ENCODE peak calls at places on chromosomes 11 and 22, in nine cellular contexts. H is hypothalamus; I is neural progenitor cell; U is activated CD8-positive, alpha-beta T cell treated with anti-CD3 and anti-CD28 coated beads for 36 hours; N is HTR-8/SVneo; G is fibroblast of pulmonary artery; P is pancreas; R is mucosa of gallbladder; C is astrocyte of the spinal cord. B is an unnamed sample.

GRCh38 chr11:70930215-70930614 is 322.2 kb downstream of the SHANK2 start:
- DNase-seq in H (no peak), I (no peak), U (no peak), N (no peak), G (no peak), P (no peak), R (no peak), C (no peak), B (no peak)

GRCh38 chr11:96303067-96303466 is 39.9 kb downstream of the MAML2 start:
- DNase-seq in H (no peak), I (no peak), U (no peak), N (no peak), G (peak), P (no peak), R (no peak), C (peak), B (peak)

GRCh38 chr11:67640021-67640757 is 626 bp upstream of the TBX10 start:
- DNase-seq in H (no peak), I (peak), U (peak), N (peak), G (peak), P (peak), R (peak), C (peak), B (peak)

GRCh38 chr11:65983589-65983987 is 18.4 kb downstream of the EIF1AD start:
- DNase-seq in H (no peak), I (no peak), U (no peak), N (no peak), G (no peak), P (no peak), R (no peak), C (no peak), B (no peak)

GRCh38 chr11:75330279-75330678 is 21.2 kb downstream of the ARRB1 start:
- DNase-seq in H (no peak), I (no peak), U (no peak), N (no peak), G (no peak), P (no peak), R (no peak), C (no peak), B (peak)

GRCh38 chr11:9947231-9947864 is 283.5 kb downstream of the SWAP70 start:
- DNase-seq in H (no peak), I (no peak), U (no peak), N (no peak), G (no peak), P (no peak), R (no peak), C (no peak), B (no peak)

GRCh38 chr22:33329398-33329797 is 271.2 kb upstream of the SYN3 start:
- DNase-seq in H (no peak), I (no peak), U (no peak), N (no peak), G (no peak), P (no peak), R (peak), C (no peak), B (no peak)

GRCh38 chr11:65880844-65881421 is 1.3 kb downstream of the CTSW start:
- DNase-seq in H (no peak), I (no peak), U (peak), N (no peak), G (no peak), P (peak), R (no peak), C (no peak), B (no peak)

GRCh38 chr22:37559901-37560681 is at the start of gene CDC42EP1:
- DNase-seq in H (peak), I (peak), U (no peak), N (peak), G (peak), P (peak), R (peak), C (peak), B (peak)

GRCh38 chr11:22263613-22264012 is 70.7 kb downstream of the ANO5 start:
- DNase-seq in H (no peak), I (no peak), U (no peak), N (no peak), G (no peak), P (no peak), R (no peak), C (no peak), B (no peak)

GRCh38 chr11:109150603-109151002 is 271.4 kb upstream of the C11orf87 start:
- DNase-seq in H (no peak), I (peak), U (no peak), N (no peak), G (no peak), P (no peak), R (no peak), C (no peak), B (no peak)

GRCh38 chr22:30396871-30397655 is at the start of gene SEC14L2:
- DNase-seq in H (peak), I (peak), U (peak), N (peak), G (peak), P (peak), R (peak), C (peak), B (peak)

GRCh38 chr22:19105867-19106802 is 16.1 kb downstream of the DGCR2 start:
- DNase-seq in H (no peak), I (peak), U (peak), N (no peak), G (no peak), P (no peak), R (no peak), C (no peak), B (no peak)

GRCh38 chr11:113395782-113396336 is 8.3 kb downstream of the ANKK1 start:
- DNase-seq in H (no peak), I (no peak), U (no peak), N (no peak), G (no peak), P (no peak), R (no peak), C (no peak), B (no peak)

GRCh38 chr11:95925011-95925410 is 1.1 kb upstream of the MTMR2 start:
- DNase-seq in H (no peak), I (peak), U (no peak), N (peak), G (peak), P (no peak), R (no peak), C (peak), B (no peak)

GRCh38 chr11:110376711-110377324 is 52.9 kb upstream of the FDX1 start:
- DNase-seq in H (no peak), I (peak), U (peak), N (peak), G (peak), P (peak), R (peak), C (peak), B (peak)

GRCh38 chr22:39525658-39525975 is 5.3 kb downstream of the ATF4 start:
- DNase-seq in H (no peak), I (no peak), U (no peak), N (no peak), G (no peak), P (no peak), R (no peak), C (no peak), B (no peak)

GRCh38 chr11:94507485-94507884 is 4.8 kb upstream of the C11orf97 start:
- DNase-seq in H (no peak), I (no peak), U (no peak), N (no peak), G (no peak), P (no peak), R (no peak), C (no peak), B (no peak)